ENCODE peak calls at places on chromosomes 1 and 21, in four cellular contexts. H, L, T and I are unnamed samples.

GRCh38 chr1:91510754-91511153 is 10.1 kb downstream of the CDC7 start:
- DNase-seq in H (no peak), L (no peak), T (no peak), I (no peak)

GRCh38 chr21:43924421-43925095 is 59.5 kb downstream of the AGPAT3 start:
- DNase-seq in H (no peak), L (no peak), T (no peak), I (no peak)

GRCh38 chr1:160717284-160717683 is 5.7 kb upstream of the CD48 start:
- DNase-seq in H (no peak), L (no peak), T (no peak), I (no peak)

GRCh38 chr21:35163381-35163780 is 114.3 kb upstream of the RUNX1 start:
- DNase-seq in H (no peak), L (no peak), T (no peak), I (no peak)

GRCh38 chr1:160774886-160775719 is 20.9 kb upstream of the LY9 start:
- DNase-seq in H (no peak), L (no peak), T (no peak), I (no peak)

GRCh38 chr1:120179420-120180348 is 3.4 kb upstream of the SEC22B start:
- DNase-seq in H (peak), L (peak), T (peak), I (no peak)

GRCh38 chr1:225613006-225613405 is 39.9 kb downstream of the ENAH start:
- DNase-seq in H (no peak), L (no peak), T (no peak), I (no peak)

GRCh38 chr1:83055391-83056170 is 943.4 kb downstream of the TTLL7 start:
- DNase-seq in H (no peak), L (no peak), T (no peak), I (no peak)

GRCh38 chr21:37642493-37642892 is 273.8 kb downstream of the KCNJ6 start:
- DNase-seq in H (no peak), L (peak), T (no peak), I (no peak)

GRCh38 chr1:20328201-20328600 is 37.5 kb downstream of the VWA5B1 start:
- DNase-seq in H (no peak), L (no peak), T (no peak), I (no peak)

GRCh38 chr21:16741228-16741665 is 771.6 kb upstream of the CXADR start:
- DNase-seq in H (no peak), L (no peak), T (no peak), I (no peak)

GRCh38 chr1:168529533-168529932 is 14.3 kb downstream of the XCL2 start:
- DNase-seq in H (no peak), L (no peak), T (no peak), I (no peak)

GRCh38 chr1:154502742-154503111 is 515 bp upstream of the SHE start:
- DNase-seq in H (no peak), L (no peak), T (no peak), I (no peak)

GRCh38 chr1:34155851-34156250 is 9.2 kb downstream of the CSMD2 start:
- DNase-seq in H (no peak), L (no peak), T (no peak), I (no peak)

GRCh38 chr1:145983206-145983675 is 13.1 kb downstream of the TXNIP start:
- DNase-seq in H (peak), L (no peak), T (peak), I (no peak)

GRCh38 chr1:180765156-180765555 is 133.3 kb downstream of the XPR1 start:
- DNase-seq in H (no peak), L (no peak), T (no peak), I (no peak)

GRCh38 chr1:245800901-245801605 is 646.3 kb downstream of the KIF26B start:
- DNase-seq in H (no peak), L (no peak), T (no peak), I (no peak)

GRCh38 chr1:79928901-79929300 is 922.4 kb upstream of the ADGRL4 start:
- DNase-seq in H (no peak), L (no peak), T (no peak), I (no peak)
- TF ChIP-seq POLR2AphosphoS5 in H (no peak), L (no peak), T (no peak), I (no peak)

GRCh38 chr1:150268706-150269403 is at the start of gene APH1A:
- DNase-seq in H (peak), L (peak), T (peak), I (peak)
- TF ChIP-seq POLR2A in H (peak), L (peak), T (peak), I (peak)

DNA sequence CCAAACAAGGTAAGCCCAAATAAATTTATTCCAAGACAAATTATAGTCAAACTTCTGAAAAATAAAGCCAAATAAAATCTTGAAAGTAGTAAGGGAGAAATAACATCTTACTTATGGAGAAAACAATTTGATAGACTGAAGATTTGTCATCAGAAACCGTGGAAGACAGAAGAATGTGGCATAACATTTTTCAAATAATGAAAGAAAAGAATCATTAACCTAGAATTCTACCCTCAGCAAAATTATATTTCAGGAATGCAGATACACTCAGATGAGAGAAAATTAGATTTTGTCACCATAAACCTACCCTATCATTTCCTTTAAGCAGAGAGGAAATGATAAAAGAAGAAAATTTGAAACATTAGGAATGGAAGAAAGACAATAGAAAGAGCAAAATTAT is 27.3 kb upstream of the PADI1 start:
- DNase-seq in H (no peak), L (no peak), T (no peak), I (no peak)
- TF ChIP-seq POLR2AphosphoS5 in H (no peak), L (no peak), T (no peak), I (no peak)

GRCh38 chr1:231626535-231626950 is at the start of gene DISC1:
- DNase-seq in H (peak), L (peak), T (peak), I (peak)
- TF ChIP-seq POLR2A in H (no peak), L (no peak), T (peak), I (no peak)

GRCh38 chr1:28112388-28113311 is 24.2 kb upstream of the EYA3 start:
- DNase-seq in H (no peak), L (peak), T (peak), I (no peak)
- TF ChIP-seq POLR2AphosphoS5 in H (no peak), L (no peak), T (no peak), I (no peak)

DNA sequence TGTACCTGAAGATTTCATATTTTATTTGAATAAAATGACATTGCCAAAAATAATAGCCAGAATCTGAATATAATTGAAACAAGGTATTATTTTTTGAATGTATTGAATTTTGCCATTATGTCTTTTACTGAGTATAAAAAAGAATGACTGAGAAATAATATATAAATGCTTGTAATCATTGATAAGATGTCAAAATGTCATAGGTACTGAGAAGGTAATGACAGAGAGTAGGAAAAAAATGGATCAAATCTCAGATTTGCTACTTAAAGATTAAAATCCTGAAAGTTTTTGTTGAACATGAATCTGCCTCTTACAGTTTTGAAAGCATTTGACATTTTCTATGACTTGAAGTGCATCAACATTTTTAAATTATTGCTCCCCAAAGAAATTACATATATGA is 1069.9 kb upstream of the ADGRL4 start:
- DNase-seq in H (no peak), L (no peak), T (no peak), I (no peak)
- TF ChIP-seq POLR2A in H (no peak), L (no peak), T (no peak), I (no peak)

GRCh38 chr1:97243973-97244560 is 522.5 kb downstream of the PTBP2 start:
- DNase-seq in H (no peak), L (no peak), T (no peak), I (no peak)

GRCh38 chr1:97238816-97239215 is 517.2 kb downstream of the PTBP2 start:
- DNase-seq in H (no peak), L (no peak), T (no peak), I (no peak)
- TF ChIP-seq POLR2AphosphoS5 in H (no peak), L (no peak), T (no peak), I (no peak)